ENCODE peak calls at places on chromosomes 3 and 15, in seven cellular contexts. One of them, this sample, is unnamed.
A peak's percentile ranks its signal among the peaks of the same experiment; 100 is the strongest.

GRCh38 chr15:55627730-55628368 is 39.7 kb upstream of the PYGO1 start:
- DNase-seq in activated gamma-delta T cell treated with Interleukin-2 at 50 U/mL for 16 hours: no peak
- DNase-seq in right cardiac atrium: no peak
- DNase-seq in GM06990: no peak
- DNase-seq in NCI-H146: no peak
- DNase-seq in CD8-positive, alpha-beta T cell: no peak
- DNase-seq in HTR-8/SVneo: peak; percentile 70
- DNase-seq in this sample: no peak

GRCh38 chr3:71022552-71023335 is 560.8 kb downstream of the FOXP1 start:
- DNase-seq in HTR-8/SVneo: no peak
- DNase-seq in GM06990: no peak
- DNase-seq in activated gamma-delta T cell treated with Interleukin-2 at 50 U/mL for 16 hours: no peak
- DNase-seq in right cardiac atrium: no peak
- DNase-seq in CD8-positive, alpha-beta T cell: no peak
- DNase-seq in NCI-H146: no peak
- DNase-seq in this sample: no peak

GRCh38 chr3:27141668-27142067 is 227.5 kb downstream of the NEK10 start:
- DNase-seq in GM06990: no peak
- DNase-seq in CD8-positive, alpha-beta T cell: no peak
- DNase-seq in activated gamma-delta T cell treated with Interleukin-2 at 50 U/mL for 16 hours: no peak
- DNase-seq in right cardiac atrium: no peak
- DNase-seq in HTR-8/SVneo: no peak
- DNase-seq in NCI-H146: no peak
- DNase-seq in this sample: no peak

GRCh38 chr3:47874438-47874837 is 71.5 kb downstream of the DHX30 start:
- DNase-seq in right cardiac atrium: no peak
- DNase-seq in CD8-positive, alpha-beta T cell: no peak
- DNase-seq in NCI-H146: no peak
- DNase-seq in HTR-8/SVneo: no peak
- DNase-seq in GM06990: no peak
- DNase-seq in activated gamma-delta T cell treated with Interleukin-2 at 50 U/mL for 16 hours: no peak
- DNase-seq in this sample: no peak

GRCh38 chr3:51706788-51707731 is at the start of gene GRM2:
- DNase-seq in right cardiac atrium: peak; percentile 92
- DNase-seq in CD8-positive, alpha-beta T cell: peak; percentile 34
- DNase-seq in NCI-H146: peak; percentile 75
- DNase-seq in GM06990: no peak
- DNase-seq in activated gamma-delta T cell treated with Interleukin-2 at 50 U/mL for 16 hours: no peak
- DNase-seq in HTR-8/SVneo: peak; percentile 94
- DNase-seq in this sample: peak; percentile 33

GRCh38 chr3:190038050-190038631 is 82.6 kb downstream of the P3H2 start:
- DNase-seq in GM06990: no peak
- DNase-seq in right cardiac atrium: peak; percentile 71
- DNase-seq in HTR-8/SVneo: peak; percentile 80
- DNase-seq in CD8-positive, alpha-beta T cell: no peak
- DNase-seq in activated gamma-delta T cell treated with Interleukin-2 at 50 U/mL for 16 hours: no peak
- DNase-seq in NCI-H146: peak; percentile 24
- DNase-seq in this sample: no peak

GRCh38 chr3:73121684-73122331 is 60.3 kb downstream of the EBLN2 start:
- DNase-seq in GM06990: no peak
- DNase-seq in CD8-positive, alpha-beta T cell: no peak
- DNase-seq in right cardiac atrium: no peak
- DNase-seq in HTR-8/SVneo: no peak
- DNase-seq in activated gamma-delta T cell treated with Interleukin-2 at 50 U/mL for 16 hours: no peak
- DNase-seq in NCI-H146: no peak
- DNase-seq in this sample: no peak

GRCh38 chr3:171384101-171384891 is 75.9 kb downstream of the TNIK start:
- DNase-seq in right cardiac atrium: no peak
- DNase-seq in CD8-positive, alpha-beta T cell: no peak
- DNase-seq in GM06990: no peak
- DNase-seq in NCI-H146: no peak
- DNase-seq in activated gamma-delta T cell treated with Interleukin-2 at 50 U/mL for 16 hours: no peak
- DNase-seq in HTR-8/SVneo: no peak
- DNase-seq in this sample: no peak

GRCh38 chr3:186782542-186783069 is 771 bp upstream of the EIF4A2 start:
- DNase-seq in activated gamma-delta T cell treated with Interleukin-2 at 50 U/mL for 16 hours: no peak
- DNase-seq in CD8-positive, alpha-beta T cell: no peak
- DNase-seq in right cardiac atrium: no peak
- DNase-seq in HTR-8/SVneo: no peak
- DNase-seq in NCI-H146: peak; percentile 87
- DNase-seq in GM06990: no peak
- DNase-seq in this sample: no peak

GRCh38 chr3:155714295-155714718 is 30.6 kb downstream of the PLCH1 start:
- DNase-seq in right cardiac atrium: no peak
- DNase-seq in GM06990: no peak
- DNase-seq in activated gamma-delta T cell treated with Interleukin-2 at 50 U/mL for 16 hours: no peak
- DNase-seq in NCI-H146: peak; percentile 80
- DNase-seq in CD8-positive, alpha-beta T cell: no peak
- DNase-seq in HTR-8/SVneo: no peak
- DNase-seq in this sample: no peak

GRCh38 chr3:178966299-178967183 is 105.1 kb downstream of the ZMAT3 start:
- DNase-seq in NCI-H146: peak; percentile 62
- DNase-seq in HTR-8/SVneo: peak; percentile 12
- DNase-seq in activated gamma-delta T cell treated with Interleukin-2 at 50 U/mL for 16 hours: no peak
- DNase-seq in CD8-positive, alpha-beta T cell: no peak
- DNase-seq in right cardiac atrium: no peak
- DNase-seq in GM06990: peak; percentile 33
- DNase-seq in this sample: no peak

GRCh38 chr3:8810561-8810960 is 41.1 kb upstream of the OXTR start:
- DNase-seq in CD8-positive, alpha-beta T cell: no peak
- DNase-seq in right cardiac atrium: no peak
- DNase-seq in HTR-8/SVneo: no peak
- DNase-seq in GM06990: no peak
- DNase-seq in activated gamma-delta T cell treated with Interleukin-2 at 50 U/mL for 16 hours: no peak
- DNase-seq in NCI-H146: no peak
- DNase-seq in this sample: no peak

GRCh38 chr15:67825880-67826716 is 789 bp downstream of the SKOR1 start:
- DNase-seq in CD8-positive, alpha-beta T cell: no peak
- DNase-seq in right cardiac atrium: no peak
- DNase-seq in activated gamma-delta T cell treated with Interleukin-2 at 50 U/mL for 16 hours: no peak
- DNase-seq in GM06990: no peak
- DNase-seq in HTR-8/SVneo: no peak
- DNase-seq in NCI-H146: no peak
- DNase-seq in this sample: peak; percentile 21

GRCh38 chr15:41215708-41216107 is 14.8 kb downstream of the EXD1 start:
- DNase-seq in CD8-positive, alpha-beta T cell: no peak
- DNase-seq in right cardiac atrium: no peak
- DNase-seq in NCI-H146: no peak
- DNase-seq in activated gamma-delta T cell treated with Interleukin-2 at 50 U/mL for 16 hours: no peak
- DNase-seq in HTR-8/SVneo: no peak
- DNase-seq in GM06990: no peak
- DNase-seq in this sample: no peak

GRCh38 chr3:155308831-155309230 is 15.3 kb upstream of the STRIT1 start:
- DNase-seq in HTR-8/SVneo: no peak
- DNase-seq in NCI-H146: no peak
- DNase-seq in GM06990: no peak
- DNase-seq in activated gamma-delta T cell treated with Interleukin-2 at 50 U/mL for 16 hours: no peak
- DNase-seq in right cardiac atrium: no peak
- DNase-seq in CD8-positive, alpha-beta T cell: no peak
- DNase-seq in this sample: no peak

GRCh38 chr15:29942144-29942543 is 119.9 kb upstream of the TJP1 start:
- DNase-seq in CD8-positive, alpha-beta T cell: no peak
- DNase-seq in activated gamma-delta T cell treated with Interleukin-2 at 50 U/mL for 16 hours: no peak
- DNase-seq in right cardiac atrium: no peak
- DNase-seq in NCI-H146: no peak
- DNase-seq in GM06990: no peak
- DNase-seq in HTR-8/SVneo: no peak
- DNase-seq in this sample: no peak

GRCh38 chr3:88307666-88308065 is 157.9 kb downstream of the C3orf38 start:
- DNase-seq in activated gamma-delta T cell treated with Interleukin-2 at 50 U/mL for 16 hours: no peak
- DNase-seq in GM06990: no peak
- DNase-seq in right cardiac atrium: no peak
- DNase-seq in CD8-positive, alpha-beta T cell: no peak
- DNase-seq in HTR-8/SVneo: no peak
- DNase-seq in NCI-H146: peak; percentile 23
- DNase-seq in this sample: no peak

GRCh38 chr3:177199206-177199765 is 2.0 kb upstream of the TBL1XR1 start:
- DNase-seq in GM06990: no peak
- DNase-seq in NCI-H146: no peak
- DNase-seq in right cardiac atrium: no peak
- DNase-seq in activated gamma-delta T cell treated with Interleukin-2 at 50 U/mL for 16 hours: no peak
- DNase-seq in CD8-positive, alpha-beta T cell: peak; percentile 50
- DNase-seq in HTR-8/SVneo: no peak
- DNase-seq in this sample: no peak

This sample was measured in activated naive CD4-positive, alpha-beta T cell treated with anti-CD3 and anti-CD28 coated beads, Interleukin-2, amount 50 U/mL, for 16 hours.